ENCODE peak calls at places on chromosomes 12 and 14, in four cellular contexts. Y is IMR-90, X is HL-60, R is DND-41. I is an unnamed sample. For H3K27me3, the result is how much of the 10 kb centered on the place peaks cover.

GRCh38 chr12:109739747-109740693 is 26.4 kb downstream of the FAM222A start:
- DNase-seq in Y (no peak), X (no peak), R (no peak), I (no peak)

GRCh38 chr14:78363008-78363407 is 192.8 kb downstream of the NRXN3 start:
- DNase-seq in Y (no peak), X (no peak), R (no peak), I (no peak)

GRCh38 chr12:111828338-111828979 is 13.6 kb upstream of the MAPKAPK5 start:
- DNase-seq in Y (no peak), X (no peak), R (no peak), I (no peak)

GRCh38 chr14:58947816-58948440 is 240.5 kb upstream of the DAAM1 start:
- DNase-seq in Y (no peak), X (no peak), R (no peak), I (no peak)

GRCh38 chr14:101997429-101998336 is 33.3 kb downstream of the DYNC1H1 start:
- DNase-seq in Y (no peak), X (no peak), R (no peak), I (no peak)

GRCh38 chr12:132723764-132724140 is 13.1 kb downstream of the PGAM5 start:
- DNase-seq in Y (peak), X (no peak), R (no peak), I (no peak)

GRCh38 chr12:14394317-14395058 is 29.0 kb downstream of the ATF7IP start:
- DNase-seq in Y (peak), X (peak), R (peak), I (no peak)

GRCh38 chr12:34403706-34404376 is 381.5 kb downstream of the ALG10 start:
- DNase-seq in Y (no peak), X (no peak), R (no peak), I (peak)

GRCh38 chr14:42140831-42141279 is 534.2 kb downstream of the LRFN5 start:
- DNase-seq in Y (peak), X (no peak), R (no peak), I (no peak)

GRCh38 chr14:22577334-22577908 is 11.6 kb downstream of the DAD1 start:
- DNase-seq in Y (no peak), X (no peak), R (no peak), I (no peak)

GRCh38 chr14:79587194-79587593 is 624.1 kb downstream of the DIO2 start:
- DNase-seq in Y (no peak), X (no peak), R (peak), I (no peak)

GRCh38 chr14:75077794-75078193 is 8.4 kb downstream of the ZC2HC1C start:
- DNase-seq in Y (no peak), X (no peak), R (no peak), I (no peak)

GRCh38 chr14:80587096-80587724 is 354.3 kb downstream of the CEP128 start:
- DNase-seq in Y (peak), X (no peak), R (peak), I (no peak)

GRCh38 chr12:122350444-122350843 is 72.0 kb downstream of the CLIP1 start:
- DNase-seq in Y (peak), X (no peak), R (no peak), I (no peak)

GRCh38 chr12:47071241-47071852 is 8.1 kb upstream of the PCED1B start:
- DNase-seq in Y (no peak), X (no peak), R (no peak), I (no peak)

GRCh38 chr12:11078246-11078645 is 13.9 kb downstream of the TAS2R43 start:
- DNase-seq in Y (no peak), X (no peak), R (no peak), I (no peak)

GRCh38 chr14:63245893-63246292 is 41.6 kb downstream of the RHOJ start:
- DNase-seq in Y (no peak), X (no peak), R (no peak), I (no peak)

GRCh38 chr14:20782280-20782890 is 1.3 kb downstream of the RNASE6 start:
- DNase-seq in Y (no peak), X (no peak), R (peak), I (no peak)

GRCh38 chr12:87685696-87686095 is 343.5 kb downstream of the C12orf50 start:
- DNase-seq in Y (no peak), X (no peak), R (no peak), I (no peak)

GRCh38 chr12:68271346-68271745 is 17.9 kb upstream of the IL22 start:
- DNase-seq in Y (peak), X (no peak), R (no peak), I (no peak)

GRCh38 chr12:67042697-67043131 is 226.4 kb upstream of the CAND1 start:
- DNase-seq in Y (peak), X (no peak), R (no peak), I (no peak)

GRCh38 chr12:1576410-1577240 is 17.8 kb downstream of the FBXL14 start:
- DNase-seq in Y (peak), X (no peak), R (no peak), I (no peak)

GRCh38 chr12:14213542-14213941 is 151.9 kb upstream of the ATF7IP start:
- DNase-seq in Y (no peak), X (no peak), R (no peak), I (no peak)

GRCh38 chr12:52367876-52368275 is 595 bp upstream of the KRT85 start:
- DNase-seq in Y (no peak), X (no peak), R (no peak), I (no peak)
- H3K27me3 ChIP-seq in Y (half or more), X (under half), R (under half), I (under half)

GRCh38 chr12:54032627-54033100 is at the start of gene HOXC5:
- DNase-seq in Y (peak), X (peak), R (peak), I (peak)

GRCh38 chr12:54033106-54033979 is 493 bp downstream of the HOXC5 start:
- DNase-seq in Y (no peak), X (no peak), R (no peak), I (no peak)

GRCh38 chr12:54035561-54036377 is 2.9 kb downstream of the HOXC5 start:
- DNase-seq in Y (no peak), X (no peak), R (no peak), I (no peak)

GRCh38 chr12:54034784-54035310 is 2.0 kb downstream of the HOXC5 start:
- DNase-seq in Y (no peak), X (no peak), R (no peak), I (no peak)

GRCh38 chr12:54033980-54034783 is 1.3 kb downstream of the HOXC5 start:
- DNase-seq in Y (no peak), X (no peak), R (no peak), I (no peak)
- H3K27me3 ChIP-seq in Y (half or more), X (half or more), R (under half), I (under half)

GRCh38 chr12:114682920-114683708 is 861 bp downstream of the TBX3 start:
- DNase-seq in Y (no peak), X (no peak), R (no peak), I (no peak)
- H3K27me3 ChIP-seq in Y (under half), X (half or more), R (under half), I (under half)

GRCh38 chr12:65731771-65732170 is 92.5 kb upstream of the HMGA2 start:
- DNase-seq in Y (no peak), X (no peak), R (no peak), I (no peak)
- H3K27me3 ChIP-seq in Y (under half), X (under half), R (under half), I (under half)

GRCh38 chr12:57470286-57470969 is 9.2 kb downstream of the ARHGAP9 start:
- DNase-seq in Y (no peak), X (no peak), R (no peak), I (no peak)
- H3K27me3 ChIP-seq in Y (under half), X (under half), R (under half), I (under half)

GRCh38 chr12:191541-191940 is 22.4 kb downstream of the SLC6A12 start:
- DNase-seq in Y (no peak), X (no peak), R (no peak), I (no peak)

GRCh38 chr12:190881-191280 is 23.1 kb downstream of the SLC6A12 start:
- DNase-seq in Y (no peak), X (no peak), R (no peak), I (no peak)

GRCh38 chr12:188910-189621 is 24.9 kb downstream of the SLC6A12 start:
- DNase-seq in Y (peak), X (peak), R (no peak), I (no peak)

GRCh38 chr12:186006-186625 is 27.8 kb downstream of the SLC6A12 start:
- DNase-seq in Y (no peak), X (no peak), R (no peak), I (no peak)

DNA sequence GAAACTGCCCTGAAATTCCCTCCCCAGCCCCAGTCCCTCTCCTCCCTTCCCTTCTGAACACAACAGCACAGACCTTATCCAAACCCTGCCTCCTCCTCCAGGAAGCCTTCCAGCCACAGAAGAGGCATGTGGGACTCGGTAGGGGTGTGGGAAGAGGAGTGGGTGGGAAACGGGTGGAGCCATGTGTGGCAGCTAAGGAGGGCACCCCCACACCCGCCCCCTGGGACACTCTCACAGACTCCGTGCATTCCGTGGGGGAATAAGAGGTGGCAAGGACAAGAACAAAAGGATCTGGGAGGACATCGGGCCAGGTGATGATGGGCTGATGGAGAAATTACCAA is 24.4 kb downstream of the SLC6A12 start:
- DNase-seq in Y (no peak), X (no peak), R (no peak), I (no peak)
- H3K27me3 ChIP-seq in Y (under half), X (under half), R (under half), I (under half)

DNA sequence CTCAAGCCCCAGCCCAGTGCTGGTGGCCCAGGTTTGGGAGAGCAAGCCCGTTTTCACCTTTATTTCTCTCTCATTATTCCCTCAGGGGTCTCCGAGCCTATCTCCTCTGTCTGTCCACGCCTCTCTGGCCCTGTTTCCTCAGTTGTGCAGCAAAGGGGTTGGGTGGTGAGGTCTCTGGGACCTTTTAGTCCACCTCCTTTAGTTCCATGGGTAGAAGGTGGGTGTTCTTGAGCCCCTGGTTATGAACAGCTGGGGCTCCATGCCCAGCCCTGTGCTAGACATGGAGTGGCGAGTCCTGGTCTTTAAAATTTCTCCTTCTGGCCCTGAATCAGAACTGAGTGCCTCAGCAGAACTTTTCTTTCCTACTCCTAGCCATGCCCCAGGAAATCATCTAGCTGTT is 1.3 kb upstream of the NGB start:
- DNase-seq in Y (no peak), X (no peak), R (no peak), I (no peak)
- H3K27me3 ChIP-seq in Y (under half), X (under half), R (under half), I (under half)

DNA sequence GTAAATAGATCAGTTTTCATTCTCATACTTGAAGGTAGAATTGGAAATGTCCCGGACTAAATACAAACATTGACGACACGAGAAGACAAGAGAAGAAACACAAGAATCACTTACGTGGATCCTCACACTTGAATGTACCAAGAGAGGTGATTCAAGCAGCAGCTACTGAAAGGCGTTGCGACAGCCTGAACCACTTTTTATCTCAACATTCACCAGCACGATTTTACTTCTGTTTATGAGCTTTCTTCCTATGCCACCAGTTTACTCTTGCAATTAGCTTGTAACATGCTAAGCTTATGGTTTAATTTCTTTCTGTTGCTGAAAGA is 3.5 kb upstream of the FZD10 start:
- DNase-seq in Y (no peak), X (no peak), R (no peak), I (no peak)
- H3K27me3 ChIP-seq in Y (under half), X (under half), R (under half), I (under half)

GRCh38 chr14:94773682-94774211 is 3.8 kb upstream of the GSC start:
- DNase-seq in Y (no peak), X (no peak), R (no peak), I (no peak)
- H3K27me3 ChIP-seq in Y (half or more), X (half or more), R (under half), I (under half)

DNA sequence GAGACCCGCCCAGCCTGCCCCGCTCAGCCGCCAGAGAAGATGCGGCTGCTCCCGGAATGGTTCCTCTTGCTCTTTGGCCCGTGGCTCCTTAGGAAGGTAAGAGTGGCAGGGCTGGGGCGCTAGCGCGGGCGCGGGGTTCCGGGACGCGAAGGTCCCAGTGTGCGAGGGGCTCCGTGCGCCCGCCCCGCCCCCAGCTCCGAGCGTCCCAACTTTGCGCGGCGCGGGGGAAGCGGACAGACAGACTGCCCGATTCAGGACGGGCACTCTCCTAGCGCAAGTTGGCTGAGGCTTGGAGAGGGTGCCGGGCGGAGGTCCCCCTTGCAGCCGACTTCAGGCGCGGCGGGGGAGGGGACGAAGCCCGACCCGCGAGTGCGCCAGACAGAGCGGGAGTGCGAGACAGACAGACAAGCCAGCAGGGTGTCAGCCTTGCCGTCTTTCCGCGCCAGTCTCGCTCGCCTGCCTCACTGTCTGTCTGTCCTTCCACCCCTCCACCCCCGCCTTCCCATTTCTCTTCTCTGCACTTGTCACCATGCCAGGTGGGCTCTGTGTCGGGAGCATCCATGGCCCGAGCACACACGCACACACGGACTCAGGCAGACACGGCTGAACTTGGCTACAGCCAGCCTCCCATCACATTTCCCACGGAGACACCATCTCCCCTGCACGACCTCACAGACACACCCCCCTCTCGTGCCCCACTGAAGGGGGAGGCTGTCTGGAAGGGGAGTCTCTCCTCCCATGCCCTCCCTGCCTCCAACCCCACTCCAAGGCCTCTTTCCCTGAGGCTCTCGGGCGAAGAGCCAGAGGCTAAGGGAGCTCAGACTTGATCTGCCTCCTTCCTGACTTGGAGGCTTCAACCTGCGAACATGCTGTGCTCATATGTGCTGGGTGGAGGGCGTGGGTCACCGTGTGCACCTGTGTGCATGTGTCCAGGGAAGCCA is 607 bp downstream of the NXPH4 start:
- DNase-seq in Y (no peak), X (no peak), R (no peak), I (no peak)
- H3K27me3 ChIP-seq in Y (half or more), X (half or more), R (under half), I (under half)

I was measured in lung.